ENCODE peak calls at places on chromosomes 5 and 9, in six cellular contexts. One of them, this sample, is unnamed.
A peak's percentile ranks its signal among the peaks of the same experiment; 100 is the strongest.

GRCh38 chr5:133556551-133556950 is 55.8 kb downstream of the FSTL4 start:
- DNase-seq in CD8-positive, alpha-beta T cell: no peak
- DNase-seq in upper lobe of right lung: no peak
- DNase-seq in heart right ventricle: no peak
- DNase-seq in lower leg skin: no peak
- DNase-seq in fibroblast of mammary gland: no peak
- DNase-seq in this sample: no peak

GRCh38 chr9:96599298-96599697 is 20.3 kb downstream of the CDC14B start:
- DNase-seq in heart right ventricle: no peak
- DNase-seq in upper lobe of right lung: no peak
- DNase-seq in fibroblast of mammary gland: peak; percentile 74
- DNase-seq in CD8-positive, alpha-beta T cell: no peak
- DNase-seq in lower leg skin: no peak
- DNase-seq in this sample: no peak

GRCh38 chr5:137825165-137825564 is 42.5 kb upstream of the MYOT start:
- DNase-seq in fibroblast of mammary gland: no peak
- DNase-seq in CD8-positive, alpha-beta T cell: no peak
- DNase-seq in lower leg skin: no peak
- DNase-seq in upper lobe of right lung: no peak
- DNase-seq in heart right ventricle: no peak
- DNase-seq in this sample: peak; percentile 53

GRCh38 chr9:17519761-17520160 is 59.1 kb upstream of the SH3GL2 start:
- DNase-seq in CD8-positive, alpha-beta T cell: no peak
- DNase-seq in heart right ventricle: no peak
- DNase-seq in upper lobe of right lung: no peak
- DNase-seq in fibroblast of mammary gland: peak; percentile 4
- DNase-seq in lower leg skin: no peak
- DNase-seq in this sample: peak; percentile 15

GRCh38 chr5:4097194-4097593 is 501.6 kb downstream of the IRX1 start:
- DNase-seq in fibroblast of mammary gland: no peak
- DNase-seq in upper lobe of right lung: no peak
- DNase-seq in lower leg skin: no peak
- DNase-seq in CD8-positive, alpha-beta T cell: no peak
- DNase-seq in heart right ventricle: no peak
- DNase-seq in this sample: no peak

GRCh38 chr5:112863549-112863948 is 2.5 kb downstream of the SRP19 start:
- DNase-seq in fibroblast of mammary gland: peak; percentile 34
- DNase-seq in upper lobe of right lung: no peak
- DNase-seq in lower leg skin: no peak
- DNase-seq in CD8-positive, alpha-beta T cell: no peak
- DNase-seq in heart right ventricle: peak; percentile 23
- DNase-seq in this sample: no peak

GRCh38 chr9:131679261-131680020 is 60.4 kb downstream of the RAPGEF1 start:
- DNase-seq in upper lobe of right lung: no peak
- DNase-seq in heart right ventricle: no peak
- DNase-seq in CD8-positive, alpha-beta T cell: no peak
- DNase-seq in lower leg skin: no peak
- DNase-seq in fibroblast of mammary gland: peak; percentile 68
- DNase-seq in this sample: no peak

GRCh38 chr5:123582570-123583293 is 70.8 kb downstream of the CSNK1G3 start:
- DNase-seq in CD8-positive, alpha-beta T cell: no peak
- DNase-seq in upper lobe of right lung: no peak
- DNase-seq in fibroblast of mammary gland: peak; percentile 18
- DNase-seq in heart right ventricle: no peak
- DNase-seq in lower leg skin: no peak
- DNase-seq in this sample: peak; percentile 63

GRCh38 chr5:19462019-19462418 is 526.0 kb downstream of the CDH18 start:
- DNase-seq in lower leg skin: no peak
- DNase-seq in upper lobe of right lung: no peak
- DNase-seq in fibroblast of mammary gland: no peak
- DNase-seq in heart right ventricle: no peak
- DNase-seq in CD8-positive, alpha-beta T cell: no peak
- DNase-seq in this sample: no peak

GRCh38 chr5:165620394-165620793 is 2115.0 kb downstream of the MAT2B start:
- DNase-seq in upper lobe of right lung: no peak
- DNase-seq in heart right ventricle: no peak
- DNase-seq in lower leg skin: no peak
- DNase-seq in CD8-positive, alpha-beta T cell: no peak
- DNase-seq in fibroblast of mammary gland: peak; percentile 92
- DNase-seq in this sample: no peak

GRCh38 chr9:105244996-105245719 is 707 bp downstream of the SLC44A1 start:
- DNase-seq in fibroblast of mammary gland: peak; percentile 35
- DNase-seq in heart right ventricle: peak; percentile 46
- DNase-seq in upper lobe of right lung: peak; percentile 89
- DNase-seq in lower leg skin: peak; percentile 33
- DNase-seq in CD8-positive, alpha-beta T cell: peak; percentile 19
- DNase-seq in this sample: peak; percentile 51

GRCh38 chr5:10726913-10727517 is 34.0 kb downstream of the DAP start:
- DNase-seq in upper lobe of right lung: no peak
- DNase-seq in lower leg skin: no peak
- DNase-seq in CD8-positive, alpha-beta T cell: no peak
- DNase-seq in heart right ventricle: no peak
- DNase-seq in fibroblast of mammary gland: no peak
- DNase-seq in this sample: no peak

DNA sequence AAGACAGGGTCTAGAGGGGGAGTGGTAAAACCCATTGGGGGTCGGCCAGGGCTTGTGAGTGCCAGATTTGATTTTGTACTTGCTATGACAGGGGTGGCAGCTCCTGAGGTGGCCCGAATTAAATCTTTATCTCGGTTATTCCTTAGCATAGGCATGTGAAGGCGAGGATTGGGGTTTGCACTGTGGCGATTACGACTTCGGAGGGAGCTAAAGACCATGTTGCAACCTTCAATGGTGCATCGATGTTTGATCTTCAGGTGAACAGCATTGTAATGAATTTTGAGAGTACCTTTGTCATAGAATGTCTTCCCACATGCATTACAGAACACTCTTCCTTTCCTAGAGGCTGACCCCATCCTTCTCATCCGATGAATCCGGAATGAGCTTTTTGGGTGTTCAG is 433.9 kb downstream of the BNC2 start:
- DNase-seq in heart right ventricle: no peak
- DNase-seq in upper lobe of right lung: no peak
- DNase-seq in CD8-positive, alpha-beta T cell: no peak
- DNase-seq in lower leg skin: no peak
- DNase-seq in fibroblast of mammary gland: no peak
- DNase-seq in this sample: no peak
- TF ChIP-seq CTCF in heart right ventricle: no peak
- TF ChIP-seq CTCF in upper lobe of right lung: no peak
- TF ChIP-seq CTCF in CD8-positive, alpha-beta T cell: no peak
- TF ChIP-seq CTCF in lower leg skin: no peak
- TF ChIP-seq CTCF in fibroblast of mammary gland: no peak
- TF ChIP-seq CTCF in this sample: no peak

DNA sequence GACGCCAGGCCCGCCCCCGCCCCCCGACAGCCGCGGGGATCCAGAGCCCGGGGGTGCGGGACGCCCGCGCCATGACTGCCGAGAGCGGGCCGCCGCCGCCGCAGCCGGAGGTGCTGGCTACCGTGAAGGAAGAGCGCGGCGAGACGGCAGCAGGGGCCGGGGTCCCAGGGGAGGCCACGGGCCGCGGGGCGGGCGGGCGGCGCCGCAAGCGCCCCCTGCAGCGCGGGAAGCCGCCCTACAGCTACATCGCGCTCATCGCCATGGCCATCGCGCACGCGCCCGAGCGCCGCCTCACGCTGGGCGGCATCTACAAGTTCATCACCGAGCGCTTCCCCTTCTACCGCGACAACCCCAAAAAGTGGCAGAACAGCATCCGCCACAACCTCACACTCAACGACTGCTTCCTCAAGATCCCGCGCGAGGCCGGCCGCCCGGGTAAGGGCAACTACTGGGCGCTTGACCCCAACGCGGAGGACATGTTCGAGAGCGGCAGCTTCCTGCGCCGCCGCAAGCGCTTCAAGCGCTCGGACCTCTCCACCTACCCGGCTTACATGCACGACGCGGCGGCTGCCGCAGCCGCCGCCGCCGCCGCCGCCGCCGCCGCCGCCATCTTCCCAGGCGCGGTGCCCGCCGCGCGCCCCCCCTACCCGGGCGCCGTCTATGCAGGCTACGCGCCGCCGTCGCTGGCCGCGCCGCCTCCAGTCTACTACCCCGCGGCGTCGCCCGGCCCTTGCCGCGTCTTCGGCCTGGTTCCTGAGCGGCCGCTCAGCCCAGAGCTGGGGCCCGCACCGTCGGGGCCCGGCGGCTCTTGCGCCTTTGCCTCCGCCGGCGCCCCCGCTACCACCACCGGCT is 1.0 kb downstream of the FOXE1 start:
- DNase-seq in heart right ventricle: no peak
- DNase-seq in CD8-positive, alpha-beta T cell: no peak
- DNase-seq in upper lobe of right lung: peak; percentile 65
- DNase-seq in lower leg skin: no peak
- DNase-seq in fibroblast of mammary gland: peak; percentile 37
- DNase-seq in this sample: peak; percentile 48
- TF ChIP-seq CTCF in heart right ventricle: no peak
- TF ChIP-seq CTCF in CD8-positive, alpha-beta T cell: peak; percentile 38
- TF ChIP-seq CTCF in upper lobe of right lung: no peak
- TF ChIP-seq CTCF in lower leg skin: no peak
- TF ChIP-seq CTCF in fibroblast of mammary gland: no peak
- TF ChIP-seq CTCF in this sample: peak; percentile 40

GRCh38 chr9:90054810-90055209 is 450.0 kb downstream of the GADD45G start:
- DNase-seq in heart right ventricle: no peak
- DNase-seq in upper lobe of right lung: no peak
- DNase-seq in lower leg skin: no peak
- DNase-seq in fibroblast of mammary gland: no peak
- DNase-seq in CD8-positive, alpha-beta T cell: no peak
- DNase-seq in this sample: no peak

GRCh38 chr9:90057361-90057760 is 452.5 kb downstream of the GADD45G start:
- DNase-seq in lower leg skin: no peak
- DNase-seq in heart right ventricle: no peak
- DNase-seq in fibroblast of mammary gland: no peak
- DNase-seq in upper lobe of right lung: no peak
- DNase-seq in CD8-positive, alpha-beta T cell: no peak
- DNase-seq in this sample: no peak

GRCh38 chr9:90055226-90055625 is 450.4 kb downstream of the GADD45G start:
- DNase-seq in heart right ventricle: no peak
- DNase-seq in fibroblast of mammary gland: no peak
- DNase-seq in lower leg skin: no peak
- DNase-seq in CD8-positive, alpha-beta T cell: no peak
- DNase-seq in upper lobe of right lung: no peak
- DNase-seq in this sample: no peak

GRCh38 chr9:90047828-90048227 is 443.0 kb downstream of the GADD45G start:
- DNase-seq in CD8-positive, alpha-beta T cell: no peak
- DNase-seq in upper lobe of right lung: no peak
- DNase-seq in fibroblast of mammary gland: no peak
- DNase-seq in heart right ventricle: no peak
- DNase-seq in lower leg skin: no peak
- DNase-seq in this sample: no peak

GRCh38 chr9:90053027-90053426 is 448.2 kb downstream of the GADD45G start:
- DNase-seq in fibroblast of mammary gland: no peak
- DNase-seq in upper lobe of right lung: no peak
- DNase-seq in lower leg skin: no peak
- DNase-seq in CD8-positive, alpha-beta T cell: no peak
- DNase-seq in heart right ventricle: no peak
- DNase-seq in this sample: no peak
- TF ChIP-seq CTCF in fibroblast of mammary gland: peak; percentile 25
- TF ChIP-seq CTCF in upper lobe of right lung: peak; percentile 13
- TF ChIP-seq CTCF in lower leg skin: no peak
- TF ChIP-seq CTCF in CD8-positive, alpha-beta T cell: no peak
- TF ChIP-seq CTCF in heart right ventricle: no peak
- TF ChIP-seq CTCF in this sample: no peak

DNA sequence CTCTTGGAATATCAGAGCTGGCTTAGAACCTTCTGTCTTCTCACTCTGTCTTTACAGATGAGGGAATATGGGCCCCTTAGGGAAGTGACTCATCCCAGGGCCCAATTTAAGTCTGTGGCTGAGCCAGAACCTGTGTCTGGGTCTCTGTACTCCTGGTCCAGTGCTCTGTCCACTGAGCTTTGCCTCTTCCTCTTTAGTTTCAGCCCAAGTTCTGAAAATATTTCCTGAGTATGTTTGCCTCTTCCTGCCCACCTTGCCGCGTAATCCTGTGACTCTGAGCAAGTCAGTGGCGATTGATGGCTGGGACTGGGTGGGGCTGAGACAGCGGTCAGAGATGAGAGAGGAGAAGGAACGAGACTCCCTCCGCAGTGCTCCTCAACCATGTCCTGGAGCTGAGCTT is 7.8 kb downstream of the IER5L start:
- DNase-seq in CD8-positive, alpha-beta T cell: no peak
- DNase-seq in heart right ventricle: no peak
- DNase-seq in fibroblast of mammary gland: peak; percentile 43
- DNase-seq in upper lobe of right lung: no peak
- DNase-seq in lower leg skin: no peak
- DNase-seq in this sample: peak; percentile 77
- TF ChIP-seq CTCF in CD8-positive, alpha-beta T cell: no peak
- TF ChIP-seq CTCF in heart right ventricle: no peak
- TF ChIP-seq CTCF in fibroblast of mammary gland: no peak
- TF ChIP-seq CTCF in upper lobe of right lung: no peak
- TF ChIP-seq CTCF in lower leg skin: no peak
- TF ChIP-seq CTCF in this sample: no peak

DNA sequence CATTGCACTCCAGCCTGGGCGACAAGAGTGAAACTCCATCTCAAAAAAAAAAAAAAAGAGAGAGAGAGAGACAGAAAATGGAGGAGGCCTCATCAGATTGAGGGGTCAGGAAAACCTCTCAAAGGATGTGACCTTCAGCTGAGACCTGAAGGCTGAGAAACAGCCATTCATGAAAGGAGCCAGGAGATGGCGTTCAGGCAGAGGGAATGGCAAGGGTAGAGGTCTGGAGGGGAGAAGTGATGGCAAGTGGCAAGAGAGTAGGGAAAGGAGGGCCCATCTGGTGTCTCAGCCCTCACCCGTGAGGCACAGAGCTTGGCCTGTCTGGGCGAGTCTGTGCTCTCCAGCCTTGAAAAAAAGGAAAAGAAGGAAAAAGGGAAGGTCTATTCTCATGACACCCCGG is 17.0 kb downstream of the CAMK2A start:
- DNase-seq in CD8-positive, alpha-beta T cell: no peak
- DNase-seq in lower leg skin: no peak
- DNase-seq in upper lobe of right lung: no peak
- DNase-seq in heart right ventricle: no peak
- DNase-seq in fibroblast of mammary gland: peak; percentile 63
- DNase-seq in this sample: peak; percentile 48
- TF ChIP-seq CTCF in CD8-positive, alpha-beta T cell: no peak
- TF ChIP-seq CTCF in lower leg skin: no peak
- TF ChIP-seq CTCF in upper lobe of right lung: peak; percentile 27
- TF ChIP-seq CTCF in heart right ventricle: no peak
- TF ChIP-seq CTCF in fibroblast of mammary gland: peak; percentile 64
- TF ChIP-seq CTCF in this sample: peak; percentile 69

GRCh38 chr5:120657083-120657482 is 193.0 kb downstream of the PRR16 start:
- DNase-seq in heart right ventricle: no peak
- DNase-seq in fibroblast of mammary gland: no peak
- DNase-seq in CD8-positive, alpha-beta T cell: no peak
- DNase-seq in lower leg skin: no peak
- DNase-seq in upper lobe of right lung: no peak
- DNase-seq in this sample: no peak

GRCh38 chr5:120655828-120656435 is 191.8 kb downstream of the PRR16 start:
- DNase-seq in fibroblast of mammary gland: peak; percentile 43
- DNase-seq in upper lobe of right lung: no peak
- DNase-seq in lower leg skin: peak; percentile 16
- DNase-seq in heart right ventricle: no peak
- DNase-seq in CD8-positive, alpha-beta T cell: no peak
- DNase-seq in this sample: peak; percentile 27
- TF ChIP-seq CTCF in fibroblast of mammary gland: peak; percentile 63
- TF ChIP-seq CTCF in upper lobe of right lung: peak; percentile 48
- TF ChIP-seq CTCF in lower leg skin: no peak
- TF ChIP-seq CTCF in heart right ventricle: no peak
- TF ChIP-seq CTCF in CD8-positive, alpha-beta T cell: no peak
- TF ChIP-seq CTCF in this sample: peak; percentile 71

GRCh38 chr5:126100767-126101166 is 322.4 kb upstream of the GRAMD2B start:
- DNase-seq in upper lobe of right lung: no peak
- DNase-seq in CD8-positive, alpha-beta T cell: no peak
- DNase-seq in lower leg skin: no peak
- DNase-seq in fibroblast of mammary gland: peak; percentile 33
- DNase-seq in heart right ventricle: no peak
- DNase-seq in this sample: no peak
- TF ChIP-seq CTCF in upper lobe of right lung: peak; percentile 33
- TF ChIP-seq CTCF in CD8-positive, alpha-beta T cell: no peak
- TF ChIP-seq CTCF in lower leg skin: no peak
- TF ChIP-seq CTCF in fibroblast of mammary gland: peak; percentile 52
- TF ChIP-seq CTCF in heart right ventricle: no peak
- TF ChIP-seq CTCF in this sample: peak; percentile 28

This sample was measured in bronchial epithelial cell.